ENCODE peak calls at places on chromosomes 11 and 22, in seven cellular contexts. O is RKO; G is stimulated activated CD4-positive, alpha-beta T cell treated with anti-CD3 and anti-CD28 coated beads, TNF-alpha, amount 100 ng/mL, for 24 hours; C is NCI-H1930; R is AML-193; L is activated T-cell treated with anti-CD3 and anti-CD28 coated beads, Interleukin-2, amount 50 U/mL, for 4 hours; Z is kidney. V is an unnamed sample.

GRCh38 chr11:129694538-129694937 is 121.1 kb upstream of the TMEM45B start:
- DNase-seq in C (no peak), G (no peak), R (no peak), O (peak), L (no peak), Z (no peak), V (no peak)

GRCh38 chr11:132408877-132409276 is 1038.5 kb downstream of the NTM start:
- DNase-seq in O (no peak), G (no peak), R (no peak), Z (no peak), C (no peak), L (no peak), V (no peak)

GRCh38 chr22:31148953-31149627 is 8.8 kb upstream of the PLA2G3 start:
- DNase-seq in L (no peak), G (no peak), O (peak), R (peak), Z (peak), C (peak), V (no peak)

GRCh38 chr22:30208631-30209603 is 37.6 kb downstream of the LIF start:
- DNase-seq in C (no peak), L (no peak), Z (peak), R (no peak), G (no peak), O (peak), V (no peak)

GRCh38 chr11:126500981-126501380 is 145.5 kb downstream of the ST3GAL4 start:
- DNase-seq in C (no peak), G (no peak), R (no peak), Z (no peak), L (no peak), O (no peak), V (no peak)

GRCh38 chr11:66076561-66076960 is 6.5 kb downstream of the PACS1 start:
- DNase-seq in R (no peak), C (no peak), G (no peak), Z (no peak), O (no peak), L (no peak), V (no peak)

GRCh38 chr11:95144313-95145235 is 54.9 kb downstream of the ENDOD1 start:
- DNase-seq in C (no peak), O (no peak), G (no peak), L (no peak), R (no peak), Z (no peak), V (no peak)

GRCh38 chr11:19816040-19816439 is 103.4 kb downstream of the NAV2 start:
- DNase-seq in L (no peak), O (no peak), G (no peak), C (no peak), R (no peak), Z (no peak), V (no peak)

GRCh38 chr11:7890417-7891179 is 40.5 kb downstream of the OR10A6 start:
- DNase-seq in C (no peak), R (no peak), L (no peak), G (no peak), O (no peak), Z (no peak), V (no peak)

GRCh38 chr11:15845261-15845660 is 511.1 kb downstream of the SOX6 start:
- DNase-seq in O (no peak), C (no peak), Z (no peak), R (no peak), G (no peak), L (no peak), V (no peak)

GRCh38 chr11:104830080-104830479 is 68.2 kb downstream of the CASP12 start:
- DNase-seq in L (no peak), C (no peak), R (no peak), Z (no peak), O (peak), G (no peak), V (no peak)

GRCh38 chr11:2698386-2699184 is 1.2 kb downstream of the KCNQ1OT1 start:
- DNase-seq in R (no peak), G (no peak), C (no peak), L (no peak), Z (no peak), O (peak), V (no peak)

GRCh38 chr22:39148727-39149535 is 3.5 kb downstream of the CBX7 start:
- DNase-seq in L (peak), R (no peak), G (peak), Z (no peak), O (no peak), C (no peak), V (no peak)

GRCh38 chr22:32409977-32410376 is 2.1 kb downstream of the RTCB start:
- DNase-seq in G (no peak), O (no peak), C (no peak), Z (no peak), L (no peak), R (no peak), V (no peak)

GRCh38 chr11:84430661-84431060 is 1144.5 kb upstream of the CCDC90B start:
- DNase-seq in L (no peak), R (no peak), G (no peak), Z (no peak), C (no peak), O (no peak), V (no peak)

GRCh38 chr11:69726481-69726880 is 22.7 kb upstream of the FGF19 start:
- DNase-seq in R (no peak), C (no peak), G (no peak), O (no peak), Z (peak), L (no peak), V (no peak)

GRCh38 chr11:45774023-45774655 is 30.8 kb upstream of the SLC35C1 start:
- DNase-seq in L (no peak), G (no peak), Z (no peak), O (no peak), R (no peak), C (no peak), V (no peak)

GRCh38 chr22:44572414-44573207 is 74.6 kb upstream of the RTL6 start:
- DNase-seq in C (no peak), L (no peak), G (no peak), O (no peak), Z (no peak), R (no peak), V (no peak)